ENCODE peak calls at places on chromosomes 4 and X, in five cellular contexts. V is osteocyte, Z is NCI-H1105 treated with DMSO at 0.1 percent for 48 hours, A is Right ventricle myocardium superior, F is tibial nerve. P is an unnamed sample.

GRCh38 chr4:113445286-113445685 is 316.3 kb downstream of the CAMK2D start:
- DNase-seq in Z (no peak), F (peak; percentile 30), V (no peak), A (peak; percentile 56), P (no peak)

GRCh38 chr4:126223784-126224407 is 909.1 kb downstream of the FAT4 start:
- DNase-seq in V (no peak), A (no peak), F (no peak), Z (no peak), P (no peak)

GRCh38 chrX:44428989-44429627 is 85.6 kb upstream of the EFHC2 start:
- DNase-seq in V (no peak), Z (no peak), F (no peak), A (no peak), P (no peak)

GRCh38 chr4:115278830-115279229 is 165.4 kb upstream of the NDST4 start:
- DNase-seq in A (no peak), F (no peak), Z (no peak), V (no peak), P (no peak)

GRCh38 chr4:7854697-7855370 is 84.8 kb downstream of the AFAP1 start:
- DNase-seq in Z (no peak), F (no peak), V (no peak), A (no peak), P (no peak)

GRCh38 chrX:17859609-17860178 is 1.4 kb downstream of the RAI2 start:
- DNase-seq in Z (peak; percentile 52), V (no peak), A (no peak), F (no peak), P (no peak)

GRCh38 chr4:82560853-82561744 is 689 bp downstream of the TMEM150C start:
- DNase-seq in Z (peak; percentile 15), V (no peak), A (no peak), F (no peak), P (no peak)

GRCh38 chr4:68953056-68953455 is 1.5 kb upstream of the UGT2A3 start:
- DNase-seq in F (no peak), V (no peak), A (no peak), Z (no peak), P (no peak)

GRCh38 chrX:51891821-51892551 is 1.4 kb upstream of the MAGED1 start:
- DNase-seq in A (peak; percentile 46), Z (peak; percentile 1), V (no peak), F (peak; percentile 24), P (no peak)

GRCh38 chrX:104522386-104522785 is 43.6 kb upstream of the IL1RAPL2 start:
- DNase-seq in F (no peak), Z (no peak), A (no peak), V (no peak), P (no peak)

GRCh38 chrX:331145-331771 is 12.7 kb upstream of the GTPBP6 start:
- DNase-seq in A (peak; percentile 59), Z (peak; percentile 3), F (no peak), V (no peak), P (no peak)

GRCh38 chr4:156173937-156174336 is 220.3 kb upstream of the CTSO start:
- DNase-seq in V (no peak), F (no peak), Z (no peak), A (no peak), P (no peak)

GRCh38 chr4:1406946-1407656 is 859 bp upstream of the NKX1-1 start:
- DNase-seq in F (no peak), Z (no peak), A (peak; percentile 24), V (no peak), P (no peak)

GRCh38 chr4:151727365-151727764 is 33.4 kb downstream of the GATB start:
- DNase-seq in F (no peak), V (no peak), A (no peak), Z (no peak), P (no peak)

GRCh38 chr4:2085496-2085901 is 26.4 kb downstream of the NAT8L start:
- DNase-seq in F (no peak), Z (no peak), V (peak; percentile 60), A (no peak), P (no peak)

GRCh38 chr4:136476773-136477172 is 1055.5 kb downstream of the PCDH18 start:
- DNase-seq in F (no peak), V (no peak), A (no peak), Z (no peak), P (no peak)

GRCh38 chrX:66039916-66040315 is at the start of gene VSIG4:
- DNase-seq in F (peak; percentile 13), A (peak; percentile 46), Z (no peak), V (no peak), P (no peak)

GRCh38 chrX:119753639-119754257 is 4.6 kb upstream of the SOWAHD start:
- DNase-seq in A (no peak), Z (peak; percentile 23), F (no peak), V (no peak), P (no peak)

GRCh38 chrX:110210417-110211139 is 107.3 kb downstream of the AMMECR1 start:
- DNase-seq in F (no peak), A (no peak), Z (peak; percentile 82), V (no peak), P (no peak)

GRCh38 chrX:153862369-153863250 is 23.4 kb downstream of the L1CAM start:
- DNase-seq in F (no peak), A (no peak), Z (no peak), V (no peak), P (no peak)

GRCh38 chrX:119041175-119041574 is 31.6 kb upstream of the CT47C1 start:
- DNase-seq in A (peak; percentile 45), V (no peak), F (peak; percentile 13), Z (no peak), P (no peak)

GRCh38 chr4:175215657-175216056 is 297.5 kb downstream of the ADAM29 start:
- DNase-seq in F (no peak), A (no peak), Z (no peak), V (no peak), P (no peak)